ENCODE peak calls at places on chromosomes 12 and 14, in nine cellular contexts. P, V, J, H, S, C, L, O and U are unnamed samples.

GRCh38 chr12:119808441-119808840 is 68.7 kb downstream of the CIT start:
- DNase-seq in P (no peak), V (no peak), J (no peak), H (no peak), S (no peak), C (no peak), L (no peak), O (no peak), U (no peak)

GRCh38 chr12:105076098-105076497 is 8.2 kb downstream of the ALDH1L2 start:
- DNase-seq in P (no peak), V (no peak), J (no peak), H (no peak), S (peak; percentile 73), C (no peak), L (no peak), O (no peak), U (no peak)

GRCh38 chr14:94485944-94486841 is 10.2 kb upstream of the SERPINA9 start:
- DNase-seq in P (peak; percentile 74), V (peak; percentile 84), J (no peak), H (peak; percentile 62), S (peak; percentile 23), C (peak; percentile 76), L (peak; percentile 18), O (no peak), U (peak; percentile 56)

GRCh38 chr14:56268653-56269052 is 150.4 kb downstream of the PELI2 start:
- DNase-seq in P (no peak), V (no peak), J (no peak), H (no peak), S (peak; percentile 36), C (no peak), L (no peak), O (no peak), U (no peak)

GRCh38 chr14:35387209-35387608 is 17.3 kb downstream of the NFKBIA start:
- DNase-seq in P (no peak), V (no peak), J (no peak), H (no peak), S (no peak), C (peak; percentile 44), L (no peak), O (no peak), U (no peak)

GRCh38 chr12:76144253-76144564 is 59.7 kb upstream of the NAP1L1 start:
- DNase-seq in P (no peak), V (no peak), J (no peak), H (peak; percentile 28), S (no peak), C (peak; percentile 39), L (no peak), O (no peak), U (peak; percentile 44)

GRCh38 chr14:89201645-89202044 is 215.4 kb downstream of the FOXN3 start:
- DNase-seq in P (no peak), V (no peak), J (no peak), H (no peak), S (no peak), C (no peak), L (no peak), O (no peak), U (no peak)

GRCh38 chr12:12725086-12725955 is 8.2 kb downstream of the CDKN1B start:
- DNase-seq in P (peak; percentile 95), V (peak; percentile 95), J (peak; percentile 89), H (peak; percentile 95), S (peak; percentile 99), C (peak; percentile 95), L (peak; percentile 92), O (peak; percentile 94), U (peak; percentile 90)

GRCh38 chr12:56117778-56118687 is at the start of gene ZC3H10:
- DNase-seq in P (peak; percentile 98), V (peak; percentile 98), J (peak; percentile 97), H (peak; percentile 98), S (peak; percentile 99), C (peak; percentile 99), L (peak; percentile 100), O (peak; percentile 90), U (peak; percentile 99)

GRCh38 chr12:78204926-78205325 is 374.2 kb downstream of the NAV3 start:
- DNase-seq in P (no peak), V (no peak), J (no peak), H (no peak), S (no peak), C (no peak), L (no peak), O (no peak), U (no peak)

GRCh38 chr14:51653096-51653814 is 1.5 kb downstream of the FRMD6 start:
- DNase-seq in P (no peak), V (no peak), J (no peak), H (no peak), S (peak; percentile 82), C (no peak), L (peak; percentile 54), O (no peak), U (no peak)

GRCh38 chr14:61147369-61147897 is 133.7 kb downstream of the TMEM30B start:
- DNase-seq in P (no peak), V (no peak), J (no peak), H (no peak), S (peak; percentile 81), C (no peak), L (no peak), O (no peak), U (no peak)

GRCh38 chr12:16150290-16150689 is 127.2 kb downstream of the SLC15A5 start:
- DNase-seq in P (no peak), V (no peak), J (no peak), H (no peak), S (no peak), C (no peak), L (no peak), O (no peak), U (no peak)

GRCh38 chr12:80056845-80057244 is 42.5 kb upstream of the OTOGL start:
- DNase-seq in P (no peak), V (no peak), J (no peak), H (peak; percentile 77), S (peak; percentile 70), C (no peak), L (no peak), O (no peak), U (no peak)

GRCh38 chr12:50505945-50506344 is 1.2 kb downstream of the DIP2B start:
- DNase-seq in P (no peak), V (no peak), J (no peak), H (no peak), S (no peak), C (no peak), L (no peak), O (no peak), U (no peak)

GRCh38 chr12:41188058-41188840 is at the start of gene PDZRN4:
- DNase-seq in P (peak; percentile 63), V (peak; percentile 84), J (no peak), H (no peak), S (no peak), C (peak; percentile 18), L (no peak), O (no peak), U (no peak)

GRCh38 chr12:11067514-11067913 is 5.4 kb upstream of the TAS2R46 start:
- DNase-seq in P (no peak), V (no peak), J (no peak), H (no peak), S (peak; percentile 45), C (peak; percentile 8), L (no peak), O (no peak), U (no peak)

GRCh38 chr12:19411234-19412221 is 27.8 kb upstream of the AEBP2 start:
- DNase-seq in P (no peak), V (no peak), J (peak; percentile 30), H (no peak), S (peak; percentile 39), C (no peak), L (no peak), O (no peak), U (no peak)

GRCh38 chr12:70826156-70826555 is 94.4 kb downstream of the PTPRR start:
- DNase-seq in P (no peak), V (no peak), J (no peak), H (no peak), S (no peak), C (no peak), L (no peak), O (no peak), U (no peak)

GRCh38 chr12:50517456-50518048 is 12.8 kb downstream of the DIP2B start:
- DNase-seq in P (no peak), V (no peak), J (no peak), H (no peak), S (peak; percentile 65), C (no peak), L (no peak), O (no peak), U (peak; percentile 36)

GRCh38 chr14:37061697-37062096 is 110.7 kb downstream of the SLC25A21 start:
- DNase-seq in P (no peak), V (no peak), J (no peak), H (no peak), S (peak; percentile 69), C (no peak), L (no peak), O (no peak), U (no peak)

GRCh38 chr14:91554535-91555332 is 44.6 kb upstream of the PPP4R3A start:
- DNase-seq in P (no peak), V (no peak), J (no peak), H (no peak), S (no peak), C (no peak), L (no peak), O (no peak), U (no peak)
- H3K4me3 ChIP-seq in P (no peak overlapping the region), V (no peak overlapping the region), J (no peak overlapping the region), H (no peak overlapping the region), S (no peak overlapping the region), C (no peak overlapping the region), L (no peak overlapping the region), O (no peak overlapping the region), U (no peak overlapping the region)

DNA sequence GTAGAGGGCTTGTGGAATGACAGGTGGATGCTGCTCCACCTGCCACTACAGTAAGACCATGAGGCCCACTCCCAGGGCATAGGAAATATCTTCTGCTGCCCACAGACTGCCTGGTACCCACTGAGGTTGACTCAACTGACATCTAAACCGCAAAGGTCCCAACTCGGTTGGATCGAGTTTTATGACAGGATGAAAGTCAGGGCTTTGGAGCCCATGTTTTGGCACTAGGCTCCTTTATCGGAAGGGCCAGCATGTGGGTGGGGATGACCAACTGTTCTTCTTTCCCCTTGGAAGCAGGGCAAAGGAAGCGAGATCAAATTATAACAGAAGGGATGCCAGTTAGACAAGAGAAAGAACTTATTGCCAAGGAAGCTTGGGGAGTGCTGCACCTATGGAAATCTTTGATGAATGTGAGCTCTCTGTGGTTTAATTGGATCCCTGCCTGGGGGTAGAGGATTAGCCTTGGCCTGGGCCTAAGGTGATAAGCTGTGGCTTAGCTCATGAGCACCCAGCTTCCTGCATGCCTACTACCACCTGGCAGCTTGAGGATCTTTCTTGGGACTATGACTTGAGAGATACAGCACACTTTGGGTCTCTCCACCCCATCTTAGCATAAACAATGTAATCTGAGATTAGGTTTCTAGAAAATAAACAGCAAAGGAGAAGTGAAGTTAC is 121.8 kb downstream of the KCNA5 start:
- DNase-seq in P (no peak), V (no peak), J (no peak), H (no peak), S (no peak), C (no peak), L (no peak), O (no peak), U (no peak)
- H3K4me1 ChIP-seq in P (no peaks in the 10 kb centered on the region), V (no peaks in the 10 kb centered on the region), J (no peaks in the 10 kb centered on the region), H (no peaks in the 10 kb centered on the region), S (peaks cover 34% of the 10 kb centered on the region), C (no peaks in the 10 kb centered on the region), L (no peaks in the 10 kb centered on the region), O (peaks cover 2% of the 10 kb centered on the region), U (no peaks in the 10 kb centered on the region)

GRCh38 chr12:57458665-57459054 is 925 bp upstream of the GLI1 start:
- DNase-seq in P (no peak), V (no peak), J (no peak), H (no peak), S (no peak), C (no peak), L (no peak), O (no peak), U (no peak)
- H3K4me3 ChIP-seq in P (peak overlapping the region; percentile 79), V (no peak overlapping the region), J (peak overlapping the region; percentile 71), H (peak overlapping the region; percentile 67), S (peak overlapping the region; percentile 76), C (peak overlapping the region; percentile 77), L (peak overlapping the region; percentile 73), O (peak overlapping the region; percentile 59), U (peak overlapping the region; percentile 97)

GRCh38 chr12:109948382-109948781 is 47.8 kb downstream of the GIT2 start:
- DNase-seq in P (no peak), V (no peak), J (no peak), H (no peak), S (no peak), C (no peak), L (no peak), O (no peak), U (no peak)
- H3K4me1 ChIP-seq in P (peaks cover 34% of the 10 kb centered on the region), V (peaks cover 4% of the 10 kb centered on the region), J (peaks cover 35% of the 10 kb centered on the region), H (peaks cover 5% of the 10 kb centered on the region), S (peaks cover 79% of the 10 kb centered on the region), C (peaks cover 2% of the 10 kb centered on the region), L (no peaks in the 10 kb centered on the region), O (peaks cover 51% of the 10 kb centered on the region), U (no peaks in the 10 kb centered on the region)